ENCODE peak calls at places on chromosomes 6 and 20, in six cellular contexts. W, S, A, O, Z and B are unnamed samples.

GRCh38 chr20:34512266-34512954 is 3.8 kb upstream of the DYNLRB1 start:
- DNase-seq in W (no peak), S (no peak), A (no peak), O (no peak), Z (peak; percentile 59), B (no peak)

GRCh38 chr6:131765081-131765852 is 42.6 kb upstream of the ENPP1 start:
- DNase-seq in W (no peak), S (no peak), A (no peak), O (no peak), Z (peak; percentile 83), B (no peak)

GRCh38 chr20:14928083-14928482 is 590.7 kb upstream of the FLRT3 start:
- DNase-seq in W (no peak), S (no peak), A (no peak), O (no peak), Z (no peak), B (no peak)

GRCh38 chr20:24109537-24109936 is 121.0 kb upstream of the GGTLC1 start:
- DNase-seq in W (no peak), S (no peak), A (no peak), O (no peak), Z (no peak), B (no peak)

GRCh38 chr6:122381494-122382083 is 17.9 kb upstream of the HSF2 start:
- DNase-seq in W (peak; percentile 7), S (peak; percentile 29), A (peak; percentile 77), O (peak; percentile 15), Z (peak; percentile 69), B (no peak)

GRCh38 chr6:107932580-107932979 is 25.4 kb downstream of the SEC63 start:
- DNase-seq in W (no peak), S (no peak), A (no peak), O (no peak), Z (no peak), B (no peak)

GRCh38 chr6:140043762-140044378 is 669.4 kb upstream of the CITED2 start:
- DNase-seq in W (no peak), S (no peak), A (no peak), O (no peak), Z (no peak), B (no peak)

GRCh38 chr6:154614641-154615040 is 104.2 kb upstream of the CNKSR3 start:
- DNase-seq in W (no peak), S (no peak), A (no peak), O (no peak), Z (no peak), B (no peak)

GRCh38 chr6:37699138-37699766 is 1.6 kb upstream of the MDGA1 start:
- DNase-seq in W (no peak), S (no peak), A (peak; percentile 62), O (no peak), Z (no peak), B (no peak)

GRCh38 chr20:868279-868678 is 34.8 kb downstream of the FAM110A start:
- DNase-seq in W (no peak), S (no peak), A (no peak), O (no peak), Z (no peak), B (no peak)

GRCh38 chr6:43499028-43499815 is 10.9 kb downstream of the LRRC73 start:
- DNase-seq in W (no peak), S (no peak), A (no peak), O (no peak), Z (peak; percentile 75), B (no peak)
- TF ChIP-seq POLR2AphosphoS5 in W (no peak), S (no peak), A (no peak), O (no peak), Z (no peak), B (no peak)

GRCh38 chr20:53621482-53622246 is 28.0 kb upstream of the ZNF217 start:
- DNase-seq in W (peak; percentile 59), S (no peak), A (peak; percentile 82), O (no peak), Z (peak; percentile 45), B (no peak)
- TF ChIP-seq POLR2A in W (no peak), S (no peak), A (peak; percentile 10), O (no peak), Z (no peak), B (no peak)

DNA sequence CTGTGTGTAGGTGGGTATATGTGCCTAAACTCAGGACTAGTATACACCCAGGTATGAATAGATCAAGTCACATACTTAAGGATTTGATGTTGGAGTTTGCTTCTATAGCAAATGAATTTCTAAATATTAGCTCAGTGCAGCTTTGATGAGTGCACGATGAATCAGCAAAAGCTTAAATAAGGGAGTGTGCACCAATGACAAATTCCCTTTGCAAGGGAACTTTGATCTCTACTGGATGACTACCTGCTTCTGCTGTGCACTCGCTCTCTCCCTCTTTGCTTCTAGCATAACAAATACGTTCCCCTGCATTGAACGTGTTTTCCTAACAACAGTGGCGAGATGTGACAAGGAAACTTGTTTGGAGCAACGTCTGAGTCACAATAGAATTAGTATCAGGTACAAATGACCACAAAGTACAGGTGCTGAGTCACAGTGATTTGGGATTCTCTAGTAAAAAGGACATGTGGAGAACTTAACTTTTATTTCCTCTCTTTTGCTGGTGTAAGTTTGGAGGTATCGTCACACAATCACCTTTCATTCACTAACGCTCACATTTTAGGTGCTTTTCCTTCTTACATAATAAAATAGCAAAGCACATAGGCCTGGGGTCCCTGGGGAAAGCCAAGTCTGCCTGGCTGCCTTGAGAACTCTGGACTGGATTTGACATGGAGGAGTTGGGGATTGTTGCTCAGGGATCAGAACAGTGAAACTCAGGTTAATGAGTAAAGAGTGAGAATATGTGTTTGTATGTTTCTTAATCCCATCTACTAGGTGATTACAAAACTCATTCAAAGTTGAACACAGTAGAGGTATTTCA is 49.7 kb downstream of the KLHL31 start:
- DNase-seq in W (no peak), S (no peak), A (peak; percentile 44), O (no peak), Z (peak; percentile 100), B (no peak)
- TF ChIP-seq TAF1 in W (no peak), S (no peak), A (no peak), O (no peak), Z (peak; percentile 61), B (no peak)

GRCh38 chr6:166999145-166999844 is at the start of gene CEP43:
- DNase-seq in W (peak; percentile 71), S (peak; percentile 84), A (peak; percentile 98), O (peak; percentile 89), Z (peak; percentile 95), B (peak; percentile 88)
- TF ChIP-seq POLR2AphosphoS5 in W (no peak), S (no peak), A (no peak), O (no peak), Z (peak; percentile 65), B (no peak)

GRCh38 chr6:47134476-47135189 is 92.5 kb upstream of the ADGRF1 start:
- DNase-seq in W (no peak), S (no peak), A (peak; percentile 88), O (no peak), Z (peak; percentile 91), B (no peak)
- TF ChIP-seq POLR2A in W (no peak), S (no peak), A (no peak), O (no peak), Z (no peak), B (no peak)